ENCODE peak calls at places on chromosomes 6 and 20, in eight cellular contexts. E, Q, Y, I, Z, K, X and M are unnamed samples.
A peak's percentile ranks its signal among the peaks of the same experiment; 100 is the strongest.

GRCh38 chr20:54350415-54350814 is 125.0 kb upstream of the DOK5 start:
- DNase-seq in E (no peak), Q (no peak), Y (no peak), I (no peak), Z (no peak), K (peak; percentile 67), X (no peak), M (no peak)

GRCh38 chr20:62770111-62770910 is 26.0 kb upstream of the MRGBP start:
- DNase-seq in E (no peak), Q (no peak), Y (no peak), I (no peak), Z (no peak), K (no peak), X (no peak), M (no peak)

GRCh38 chr6:166582258-166582657 is 4.2 kb downstream of the RAMACL start:
- DNase-seq in E (no peak), Q (no peak), Y (no peak), I (no peak), Z (peak; percentile 73), K (peak; percentile 30), X (no peak), M (no peak)

GRCh38 chr20:62493253-62493885 is 17.6 kb upstream of the GATA5 start:
- DNase-seq in E (no peak), Q (no peak), Y (no peak), I (no peak), Z (no peak), K (no peak), X (no peak), M (no peak)

GRCh38 chr20:37650661-37651060 is 43.2 kb upstream of the CTNNBL1 start:
- DNase-seq in E (no peak), Q (no peak), Y (no peak), I (no peak), Z (no peak), K (no peak), X (no peak), M (no peak)

GRCh38 chr20:64131406-64131805 is 24.0 kb upstream of the NPBWR2 start:
- DNase-seq in E (peak; percentile 61), Q (no peak), Y (no peak), I (no peak), Z (peak; percentile 38), K (peak; percentile 2), X (no peak), M (no peak)

GRCh38 chr6:111841822-111842221 is 31.4 kb downstream of the FYN start:
- DNase-seq in E (no peak), Q (no peak), Y (no peak), I (peak; percentile 62), Z (no peak), K (peak; percentile 90), X (no peak), M (no peak)

GRCh38 chr6:111423960-111424846 is 58.8 kb downstream of the REV3L start:
- DNase-seq in E (no peak), Q (no peak), Y (no peak), I (no peak), Z (peak; percentile 35), K (peak; percentile 26), X (no peak), M (no peak)

GRCh38 chr6:6781172-6781876 is 192.8 kb downstream of the LY86 start:
- DNase-seq in E (no peak), Q (no peak), Y (no peak), I (no peak), Z (no peak), K (peak; percentile 74), X (no peak), M (no peak)

GRCh38 chr6:36618366-36619355 is 24.5 kb downstream of the SRSF3 start:
- DNase-seq in E (no peak), Q (no peak), Y (no peak), I (no peak), Z (no peak), K (no peak), X (no peak), M (no peak)

GRCh38 chr6:142155895-142156757 is 9.1 kb downstream of the VTA1 start:
- DNase-seq in E (no peak), Q (no peak), Y (no peak), I (peak; percentile 18), Z (peak; percentile 22), K (peak; percentile 51), X (no peak), M (peak; percentile 37)

GRCh38 chr6:112237644-112238043 is 16.7 kb downstream of the LAMA4 start:
- DNase-seq in E (no peak), Q (no peak), Y (no peak), I (no peak), Z (peak; percentile 87), K (peak; percentile 100), X (no peak), M (no peak)

GRCh38 chr6:26330835-26331808 is 33.9 kb upstream of the BTN3A2 start:
- DNase-seq in E (peak; percentile 42), Q (no peak), Y (peak; percentile 56), I (peak; percentile 43), Z (peak; percentile 58), K (peak; percentile 37), X (no peak), M (no peak)

GRCh38 chr6:166553563-166554271 is 32.8 kb downstream of the RAMACL start:
- DNase-seq in E (no peak), Q (no peak), Y (no peak), I (no peak), Z (peak; percentile 87), K (peak; percentile 89), X (no peak), M (no peak)